ENCODE peak calls at places on chromosomes 12 and 14, in six cellular contexts. One of them, this sample, is unnamed.

GRCh38 chr12:20370841-20371240 is 2.5 kb downstream of the PDE3A start:
- DNase-seq in prostate gland: no peak
- DNase-seq in posterior cingulate gyrus: no peak
- DNase-seq in substantia nigra: no peak
- DNase-seq in fibroblast of mammary gland: no peak
- DNase-seq in iris pigment epithelial cell: no peak
- DNase-seq in this sample: no peak

GRCh38 chr12:115570271-115570777 is 707.2 kb downstream of the MED13L start:
- DNase-seq in substantia nigra: no peak
- DNase-seq in posterior cingulate gyrus: no peak
- DNase-seq in prostate gland: no peak
- DNase-seq in fibroblast of mammary gland: peak; percentile 29
- DNase-seq in iris pigment epithelial cell: peak; percentile 54
- DNase-seq in this sample: no peak

GRCh38 chr12:132061641-132062430 is 82.3 kb downstream of the DDX51 start:
- DNase-seq in substantia nigra: no peak
- DNase-seq in iris pigment epithelial cell: no peak
- DNase-seq in prostate gland: no peak
- DNase-seq in fibroblast of mammary gland: no peak
- DNase-seq in posterior cingulate gyrus: peak; percentile 73
- DNase-seq in this sample: no peak

GRCh38 chr14:44833376-44833775 is 128.4 kb downstream of the KLHL28 start:
- DNase-seq in prostate gland: no peak
- DNase-seq in fibroblast of mammary gland: peak; percentile 70
- DNase-seq in posterior cingulate gyrus: no peak
- DNase-seq in substantia nigra: no peak
- DNase-seq in iris pigment epithelial cell: peak; percentile 19
- DNase-seq in this sample: no peak

GRCh38 chr12:60494249-60494648 is 898.4 kb downstream of the SLC16A7 start:
- DNase-seq in iris pigment epithelial cell: peak; percentile 57
- DNase-seq in posterior cingulate gyrus: no peak
- DNase-seq in substantia nigra: no peak
- DNase-seq in fibroblast of mammary gland: peak; percentile 59
- DNase-seq in prostate gland: no peak
- DNase-seq in this sample: no peak

GRCh38 chr12:53056296-53056695 is 6.4 kb downstream of the TNS2 start:
- DNase-seq in iris pigment epithelial cell: no peak
- DNase-seq in prostate gland: no peak
- DNase-seq in substantia nigra: no peak
- DNase-seq in fibroblast of mammary gland: no peak
- DNase-seq in posterior cingulate gyrus: peak; percentile 85
- DNase-seq in this sample: no peak

GRCh38 chr14:33307691-33308369 is 369.2 kb downstream of the NPAS3 start:
- DNase-seq in prostate gland: no peak
- DNase-seq in substantia nigra: no peak
- DNase-seq in posterior cingulate gyrus: peak; percentile 89
- DNase-seq in iris pigment epithelial cell: peak; percentile 22
- DNase-seq in fibroblast of mammary gland: peak; percentile 91
- DNase-seq in this sample: peak; percentile 13

GRCh38 chr12:56581418-56582145 is 48.5 kb downstream of the BAZ2A start:
- DNase-seq in fibroblast of mammary gland: peak; percentile 36
- DNase-seq in iris pigment epithelial cell: peak; percentile 63
- DNase-seq in prostate gland: no peak
- DNase-seq in substantia nigra: no peak
- DNase-seq in posterior cingulate gyrus: no peak
- DNase-seq in this sample: no peak

GRCh38 chr14:53842938-53843337 is 113.7 kb downstream of the BMP4 start:
- DNase-seq in iris pigment epithelial cell: peak; percentile 91
- DNase-seq in substantia nigra: no peak
- DNase-seq in posterior cingulate gyrus: no peak
- DNase-seq in prostate gland: no peak
- DNase-seq in fibroblast of mammary gland: no peak
- DNase-seq in this sample: peak; percentile 80

GRCh38 chr12:46983959-46984833 is 95.2 kb upstream of the PCED1B start:
- DNase-seq in posterior cingulate gyrus: no peak
- DNase-seq in fibroblast of mammary gland: peak; percentile 71
- DNase-seq in substantia nigra: no peak
- DNase-seq in iris pigment epithelial cell: peak; percentile 77
- DNase-seq in prostate gland: peak; percentile 20
- DNase-seq in this sample: peak; percentile 35

GRCh38 chr14:104481323-104481722 is 98.2 kb upstream of the C14orf180 start:
- DNase-seq in posterior cingulate gyrus: no peak
- DNase-seq in substantia nigra: no peak
- DNase-seq in fibroblast of mammary gland: no peak
- DNase-seq in prostate gland: no peak
- DNase-seq in iris pigment epithelial cell: no peak
- DNase-seq in this sample: peak; percentile 7

GRCh38 chr12:128932521-128932920 is 79.2 kb downstream of the GLT1D1 start:
- DNase-seq in prostate gland: no peak
- DNase-seq in iris pigment epithelial cell: no peak
- DNase-seq in substantia nigra: no peak
- DNase-seq in posterior cingulate gyrus: no peak
- DNase-seq in fibroblast of mammary gland: no peak
- DNase-seq in this sample: no peak

GRCh38 chr12:96578526-96579125 is 89.2 kb downstream of the CFAP54 start:
- DNase-seq in prostate gland: peak; percentile 10
- DNase-seq in iris pigment epithelial cell: peak; percentile 56
- DNase-seq in posterior cingulate gyrus: no peak
- DNase-seq in fibroblast of mammary gland: peak; percentile 71
- DNase-seq in substantia nigra: no peak
- DNase-seq in this sample: no peak

GRCh38 chr14:74882103-74882920 is 596 bp downstream of the DLST start:
- DNase-seq in substantia nigra: no peak
- DNase-seq in iris pigment epithelial cell: peak; percentile 74
- DNase-seq in fibroblast of mammary gland: peak; percentile 70
- DNase-seq in prostate gland: peak; percentile 17
- DNase-seq in posterior cingulate gyrus: peak; percentile 91
- DNase-seq in this sample: peak; percentile 16

GRCh38 chr12:89861086-89861485 is 152.4 kb upstream of the ATP2B1 start:
- DNase-seq in iris pigment epithelial cell: peak; percentile 48
- DNase-seq in fibroblast of mammary gland: peak; percentile 54
- DNase-seq in posterior cingulate gyrus: no peak
- DNase-seq in prostate gland: no peak
- DNase-seq in substantia nigra: no peak
- DNase-seq in this sample: no peak

GRCh38 chr14:68877993-68878575 is 85.2 kb upstream of the ZFP36L1 start:
- DNase-seq in prostate gland: no peak
- DNase-seq in iris pigment epithelial cell: no peak
- DNase-seq in fibroblast of mammary gland: no peak
- DNase-seq in substantia nigra: no peak
- DNase-seq in posterior cingulate gyrus: peak; percentile 63
- DNase-seq in this sample: no peak

GRCh38 chr12:120497524-120498150 is 1.7 kb downstream of the DYNLL1 start:
- DNase-seq in iris pigment epithelial cell: peak; percentile 43
- DNase-seq in substantia nigra: no peak
- DNase-seq in fibroblast of mammary gland: peak; percentile 22
- DNase-seq in prostate gland: no peak
- DNase-seq in posterior cingulate gyrus: no peak
- DNase-seq in this sample: no peak

GRCh38 chr12:118633071-118633470 is 256.7 kb downstream of the SUDS3 start:
- DNase-seq in posterior cingulate gyrus: no peak
- DNase-seq in prostate gland: no peak
- DNase-seq in fibroblast of mammary gland: no peak
- DNase-seq in substantia nigra: no peak
- DNase-seq in iris pigment epithelial cell: no peak
- DNase-seq in this sample: no peak

GRCh38 chr12:52975820-52976573 is 27.1 kb downstream of the KRT18 start:
- DNase-seq in fibroblast of mammary gland: no peak
- DNase-seq in iris pigment epithelial cell: no peak
- DNase-seq in prostate gland: no peak
- DNase-seq in posterior cingulate gyrus: peak; percentile 90
- DNase-seq in substantia nigra: no peak
- DNase-seq in this sample: peak; percentile 48

GRCh38 chr14:73457050-73457934 is 1.1 kb downstream of the NUMB start:
- DNase-seq in posterior cingulate gyrus: peak; percentile 87
- DNase-seq in substantia nigra: no peak
- DNase-seq in iris pigment epithelial cell: peak; percentile 35
- DNase-seq in prostate gland: peak; percentile 16
- DNase-seq in fibroblast of mammary gland: no peak
- DNase-seq in this sample: no peak

GRCh38 chr14:68458840-68459469 is 333.9 kb downstream of the ZFP36L1 start:
- DNase-seq in iris pigment epithelial cell: peak; percentile 86
- DNase-seq in substantia nigra: no peak
- DNase-seq in posterior cingulate gyrus: no peak
- DNase-seq in fibroblast of mammary gland: peak; percentile 82
- DNase-seq in prostate gland: peak; percentile 85
- DNase-seq in this sample: peak; percentile 81

GRCh38 chr14:104387385-104388010 is 192.1 kb upstream of the C14orf180 start:
- DNase-seq in iris pigment epithelial cell: no peak
- DNase-seq in fibroblast of mammary gland: no peak
- DNase-seq in posterior cingulate gyrus: peak; percentile 84
- DNase-seq in prostate gland: no peak
- DNase-seq in substantia nigra: no peak
- DNase-seq in this sample: no peak

GRCh38 chr12:122895757-122896636 is at the start of gene VPS37B:
- DNase-seq in substantia nigra: peak; percentile 24
- DNase-seq in prostate gland: peak; percentile 64
- DNase-seq in posterior cingulate gyrus: peak; percentile 96
- DNase-seq in iris pigment epithelial cell: peak; percentile 76
- DNase-seq in fibroblast of mammary gland: peak; percentile 89
- DNase-seq in this sample: peak; percentile 85

GRCh38 chr14:54667026-54667744 is 100.3 kb downstream of the SAMD4A start:
- DNase-seq in iris pigment epithelial cell: no peak
- DNase-seq in prostate gland: no peak
- DNase-seq in posterior cingulate gyrus: no peak
- DNase-seq in substantia nigra: no peak
- DNase-seq in fibroblast of mammary gland: no peak
- DNase-seq in this sample: no peak

GRCh38 chr14:85296466-85297210 is 233.3 kb upstream of the FLRT2 start:
- DNase-seq in substantia nigra: no peak
- DNase-seq in posterior cingulate gyrus: no peak
- DNase-seq in iris pigment epithelial cell: peak; percentile 92
- DNase-seq in prostate gland: no peak
- DNase-seq in fibroblast of mammary gland: peak; percentile 62
- DNase-seq in this sample: no peak

GRCh38 chr12:57985685-57986084 is 44.3 kb downstream of the ATP23 start:
- DNase-seq in substantia nigra: no peak
- DNase-seq in posterior cingulate gyrus: no peak
- DNase-seq in fibroblast of mammary gland: no peak
- DNase-seq in iris pigment epithelial cell: peak; percentile 2
- DNase-seq in prostate gland: no peak
- DNase-seq in this sample: no peak

GRCh38 chr12:79288946-79289345 is 401.8 kb downstream of the PAWR start:
- DNase-seq in prostate gland: no peak
- DNase-seq in iris pigment epithelial cell: no peak
- DNase-seq in substantia nigra: no peak
- DNase-seq in posterior cingulate gyrus: no peak
- DNase-seq in fibroblast of mammary gland: no peak
- DNase-seq in this sample: no peak

GRCh38 chr12:51890511-51891171 is 2.7 kb downstream of the ANKRD33 start:
- DNase-seq in substantia nigra: no peak
- DNase-seq in iris pigment epithelial cell: no peak
- DNase-seq in prostate gland: no peak
- DNase-seq in posterior cingulate gyrus: no peak
- DNase-seq in fibroblast of mammary gland: no peak
- DNase-seq in this sample: no peak

GRCh38 chr14:84819528-84819927 is 710.4 kb upstream of the FLRT2 start:
- DNase-seq in fibroblast of mammary gland: no peak
- DNase-seq in posterior cingulate gyrus: no peak
- DNase-seq in iris pigment epithelial cell: no peak
- DNase-seq in prostate gland: no peak
- DNase-seq in substantia nigra: no peak
- DNase-seq in this sample: no peak

GRCh38 chr14:88562831-88563686 is at the start of gene ZC3H14:
- DNase-seq in prostate gland: peak; percentile 73
- DNase-seq in substantia nigra: peak; percentile 77
- DNase-seq in fibroblast of mammary gland: peak; percentile 80
- DNase-seq in iris pigment epithelial cell: peak; percentile 84
- DNase-seq in posterior cingulate gyrus: peak; percentile 98
- DNase-seq in this sample: peak; percentile 84

GRCh38 chr12:51863363-51863920 is 14.9 kb upstream of the FIGNL2 start:
- DNase-seq in posterior cingulate gyrus: peak; percentile 59
- DNase-seq in fibroblast of mammary gland: no peak
- DNase-seq in prostate gland: no peak
- DNase-seq in iris pigment epithelial cell: no peak
- DNase-seq in substantia nigra: no peak
- DNase-seq in this sample: no peak

GRCh38 chr12:67449591-67450052 is 180.5 kb downstream of the CAND1 start:
- DNase-seq in substantia nigra: no peak
- DNase-seq in fibroblast of mammary gland: no peak
- DNase-seq in posterior cingulate gyrus: no peak
- DNase-seq in iris pigment epithelial cell: no peak
- DNase-seq in prostate gland: no peak
- DNase-seq in this sample: no peak

GRCh38 chr14:72433511-72433910 is 460.4 kb downstream of the DPF3 start:
- DNase-seq in prostate gland: no peak
- DNase-seq in substantia nigra: no peak
- DNase-seq in iris pigment epithelial cell: peak; percentile 61
- DNase-seq in posterior cingulate gyrus: no peak
- DNase-seq in fibroblast of mammary gland: peak; percentile 52
- DNase-seq in this sample: no peak

GRCh38 chr14:68526420-68527105 is 266.3 kb downstream of the ZFP36L1 start:
- DNase-seq in prostate gland: peak; percentile 59
- DNase-seq in iris pigment epithelial cell: no peak
- DNase-seq in posterior cingulate gyrus: no peak
- DNase-seq in substantia nigra: no peak
- DNase-seq in fibroblast of mammary gland: no peak
- DNase-seq in this sample: peak; percentile 27